ENCODE peak calls at places on chromosomes 1 and 21, in ten cellular contexts. W is esophagus squamous epithelium, Z is transverse colon, A is stomach, K is esophagus muscularis mucosa, V is right lobe of liver, D is heart left ventricle, E is testis, P is gastrocnemius medialis, U is NB4. B is an unnamed sample.

GRCh38 chr21:46155514-46156377 is at the start of gene FTCD:
- DNase-seq in W (no peak), Z (no peak), A (peak), K (no peak), V (peak), D (peak), E (peak), P (no peak), U (no peak), B (peak)

GRCh38 chr1:109910123-109910962 is at the start of gene CSF1:
- DNase-seq in W (peak), Z (peak), A (peak), K (peak), V (peak), D (peak), E (peak), P (peak), U (peak), B (peak)

GRCh38 chr1:218374972-218375371 is 29.8 kb downstream of the TGFB2 start:
- DNase-seq in W (no peak), Z (no peak), A (no peak), K (no peak), V (no peak), D (no peak), E (no peak), P (no peak), U (no peak), B (no peak)

GRCh38 chr1:110187139-110187890 is 22.8 kb upstream of the KCNC4 start:
- DNase-seq in W (no peak), Z (no peak), A (no peak), K (no peak), V (no peak), D (peak), E (no peak), P (no peak), U (no peak), B (no peak)

GRCh38 chr21:44844256-44844655 is 26.4 kb upstream of the SUMO3 start:
- DNase-seq in W (no peak), Z (no peak), A (no peak), K (no peak), V (no peak), D (no peak), E (no peak), P (no peak), U (no peak), B (no peak)

GRCh38 chr1:235397733-235398132 is 30.5 kb downstream of the TBCE start:
- DNase-seq in W (no peak), Z (no peak), A (no peak), K (no peak), V (no peak), D (no peak), E (no peak), P (no peak), U (peak), B (no peak)

GRCh38 chr1:200963076-200963475 is 60.4 kb downstream of the KIF21B start:
- DNase-seq in W (no peak), Z (no peak), A (no peak), K (no peak), V (no peak), D (no peak), E (no peak), P (no peak), U (no peak), B (no peak)

GRCh38 chr1:96752394-96752793 is 30.8 kb downstream of the PTBP2 start:
- DNase-seq in W (no peak), Z (no peak), A (no peak), K (no peak), V (no peak), D (no peak), E (no peak), P (no peak), U (no peak), B (no peak)

GRCh38 chr1:199551967-199552565 is 475.4 kb upstream of the NR5A2 start:
- DNase-seq in W (no peak), Z (peak), A (no peak), K (no peak), V (no peak), D (no peak), E (peak), P (no peak), U (peak), B (no peak)

GRCh38 chr21:21612446-21612845 is 614.2 kb downstream of the NCAM2 start:
- DNase-seq in W (no peak), Z (no peak), A (no peak), K (no peak), V (no peak), D (no peak), E (no peak), P (no peak), U (peak), B (no peak)

GRCh38 chr1:109164538-109164937 is 49.2 kb upstream of the SARS1 start:
- DNase-seq in W (no peak), Z (no peak), A (no peak), K (no peak), V (no peak), D (no peak), E (no peak), P (no peak), U (no peak), B (no peak)

GRCh38 chr21:27649746-27650145 is 682.9 kb upstream of the ADAMTS5 start:
- DNase-seq in W (no peak), Z (no peak), A (no peak), K (no peak), V (no peak), D (no peak), E (no peak), P (no peak), U (no peak), B (no peak)

GRCh38 chr1:226763741-226764264 is 24.7 kb upstream of the ITPKB start:
- DNase-seq in W (no peak), Z (no peak), A (no peak), K (no peak), V (no peak), D (no peak), E (no peak), P (no peak), U (no peak), B (no peak)

GRCh38 chr1:204366759-204367158 is 7.0 kb upstream of the PLEKHA6 start:
- DNase-seq in W (no peak), Z (no peak), A (no peak), K (no peak), V (no peak), D (no peak), E (no peak), P (no peak), U (peak), B (no peak)

DNA sequence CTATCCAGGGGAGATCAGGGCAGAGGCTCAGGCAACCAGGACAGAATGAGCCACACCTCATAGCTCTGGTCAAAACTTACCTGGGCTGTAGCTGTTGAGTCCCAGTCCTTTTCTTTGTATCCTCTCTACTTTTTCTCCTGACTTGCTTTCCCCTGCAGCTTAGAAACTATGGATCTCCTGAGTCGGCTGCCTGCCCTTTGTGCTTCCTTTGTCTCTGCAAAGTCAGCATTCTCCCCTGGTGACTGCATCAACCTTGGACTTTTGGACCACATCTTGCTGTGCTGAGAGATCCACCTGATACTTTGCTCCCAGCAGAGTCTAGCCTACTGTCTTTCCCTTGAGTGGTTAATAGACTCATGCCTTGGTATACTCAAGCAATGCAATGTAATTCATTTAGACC is 353.3 kb downstream of the SIPA1L2 start:
- DNase-seq in W (no peak), Z (no peak), A (no peak), K (peak), V (no peak), D (no peak), E (no peak), P (no peak), U (no peak), B (no peak)
- TF ChIP-seq POLR2A in W (no peak), Z (no peak), A (no peak), K (no peak), V (no peak), D (no peak), E (no peak), P (no peak), U (no peak), B (no peak)

DNA sequence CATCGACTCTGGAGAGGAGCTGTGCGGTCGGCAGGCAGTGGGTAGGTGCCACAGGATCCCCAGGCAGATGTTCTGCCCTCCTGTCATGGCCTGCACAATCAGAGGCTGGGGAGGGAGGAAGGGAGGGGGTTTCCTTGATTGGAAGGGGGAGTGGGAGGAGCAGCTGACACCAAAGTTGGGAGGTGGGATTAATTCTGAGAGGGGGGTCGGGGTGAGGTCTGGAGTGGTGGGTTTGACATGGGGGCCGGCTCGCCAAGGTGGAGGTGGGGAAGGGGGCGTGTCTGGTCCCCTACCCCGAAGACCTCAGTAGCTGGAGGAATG is 640 bp upstream of the HPCA start:
- DNase-seq in W (no peak), Z (no peak), A (no peak), K (no peak), V (no peak), D (no peak), E (no peak), P (no peak), U (no peak), B (no peak)
- TF ChIP-seq CTCF in W (no peak), Z (no peak), A (no peak), K (no peak), V (no peak), D (no peak), E (no peak), P (no peak), U (no peak), B (no peak)

GRCh38 chr1:185856482-185856881 is 122.3 kb downstream of the HMCN1 start:
- DNase-seq in W (no peak), Z (no peak), A (no peak), K (no peak), V (no peak), D (no peak), E (no peak), P (no peak), U (no peak), B (no peak)

GRCh38 chr1:185850366-185850765 is 116.2 kb downstream of the HMCN1 start:
- DNase-seq in W (no peak), Z (no peak), A (no peak), K (no peak), V (no peak), D (no peak), E (no peak), P (no peak), U (no peak), B (no peak)

GRCh38 chr1:185857447-185857846 is 123.3 kb downstream of the HMCN1 start:
- DNase-seq in W (no peak), Z (no peak), A (no peak), K (no peak), V (no peak), D (no peak), E (no peak), P (no peak), U (no peak), B (no peak)

GRCh38 chr1:185853739-185854138 is 119.5 kb downstream of the HMCN1 start:
- DNase-seq in W (no peak), Z (no peak), A (no peak), K (no peak), V (no peak), D (no peak), E (no peak), P (no peak), U (no peak), B (no peak)
- H3K4me3 ChIP-seq in W (no peak), Z (no peak), A (no peak), K (no peak), V (no peak), D (no peak), E (no peak), P (no peak), U (no peak), B (no peak)

DNA sequence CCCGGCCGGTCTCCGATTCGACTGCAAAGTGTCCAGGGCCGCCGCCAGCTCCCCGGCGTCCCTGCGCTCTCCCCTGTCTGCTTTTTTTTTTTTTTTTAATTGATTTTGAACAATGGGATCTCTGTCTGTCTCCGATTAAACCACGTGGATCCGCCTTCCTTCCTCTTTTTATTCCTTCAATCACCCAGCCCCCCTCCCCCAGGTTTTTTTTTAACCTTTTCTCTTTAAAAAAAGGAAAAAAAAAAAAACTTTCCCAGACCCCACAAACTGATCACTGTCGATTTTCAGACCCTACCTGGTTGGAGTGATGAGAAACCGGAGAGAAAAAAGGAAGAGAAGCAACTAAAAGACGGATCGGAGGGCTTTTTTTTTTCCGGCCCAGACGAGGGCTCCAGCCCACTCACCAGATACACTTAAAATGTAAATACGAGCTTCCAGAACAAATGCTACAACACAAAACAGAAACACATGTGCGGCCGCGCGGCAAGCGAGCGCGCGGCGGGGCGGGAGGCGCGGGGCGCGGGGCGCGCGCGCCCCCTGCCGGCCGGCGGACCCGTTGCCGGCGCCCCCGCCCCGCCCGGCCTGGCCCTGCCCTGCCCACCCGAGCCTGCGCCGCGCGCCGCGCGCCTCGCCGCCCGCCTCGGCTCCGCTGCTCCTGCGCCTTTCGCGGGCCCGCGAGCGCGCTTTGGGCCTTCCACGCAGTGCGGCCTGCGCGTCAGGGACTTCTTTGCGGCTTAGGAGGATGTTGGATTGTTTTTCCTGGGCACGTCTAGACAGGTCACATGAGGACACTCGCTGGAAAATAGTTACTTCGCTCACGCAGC is at the start of gene RCC2:
- DNase-seq in W (no peak), Z (peak), A (peak), K (no peak), V (peak), D (peak), E (peak), P (peak), U (peak), B (peak)
- TF ChIP-seq POLR2A in W (peak), Z (peak), A (no peak), K (no peak), V (peak), D (no peak), E (no peak), P (peak), U (peak), B (no peak)

DNA sequence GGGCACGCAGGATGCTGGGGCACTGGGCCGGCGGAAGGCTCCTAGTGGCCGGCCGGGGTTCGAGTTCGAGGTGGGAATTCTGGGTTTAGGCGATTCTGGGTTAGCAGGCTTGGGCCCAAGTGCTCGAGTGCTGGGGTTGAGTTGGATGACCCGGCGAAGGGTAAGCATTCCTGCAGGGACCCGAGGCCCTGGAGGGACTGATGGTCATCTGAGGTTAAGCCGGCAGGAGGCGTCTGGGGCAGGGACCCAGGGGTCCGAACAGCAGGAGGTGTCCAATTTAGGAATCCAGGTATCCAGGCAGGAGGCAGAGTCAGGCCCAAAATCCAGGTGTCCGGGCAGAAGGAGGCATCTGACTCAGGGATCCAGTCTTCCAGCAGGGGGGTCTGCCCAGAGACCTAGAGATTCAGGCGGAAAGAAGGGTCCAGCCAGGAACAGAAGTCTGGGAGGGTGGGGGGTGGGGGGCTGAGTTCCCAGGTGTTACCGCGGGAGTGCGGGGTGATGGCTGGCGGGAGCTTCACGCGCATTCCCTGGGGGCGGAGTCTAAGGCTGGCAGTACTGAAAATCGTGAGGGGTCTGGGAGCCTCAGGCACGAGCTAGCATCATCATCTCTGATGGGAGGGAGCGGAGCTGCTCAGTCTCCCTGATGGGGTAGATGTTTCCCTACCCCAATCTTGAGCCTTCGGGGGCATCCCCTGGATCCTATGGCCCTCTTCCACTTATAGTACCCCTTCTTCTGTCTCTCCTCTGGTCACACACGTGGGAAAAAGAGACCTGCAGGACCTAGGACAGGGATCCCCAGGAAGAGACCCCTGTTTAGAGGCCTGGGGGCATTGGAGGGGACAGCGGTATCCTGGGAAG is 585 bp downstream of the GPR3 start:
- DNase-seq in W (no peak), Z (no peak), A (no peak), K (no peak), V (no peak), D (no peak), E (no peak), P (no peak), U (peak), B (no peak)
- TF ChIP-seq CTCF in W (no peak), Z (no peak), A (no peak), K (no peak), V (no peak), D (no peak), E (no peak), P (no peak), U (peak), B (no peak)

GRCh38 chr1:156160000-156160743 is 6.8 kb downstream of the SEMA4A start:
- DNase-seq in W (no peak), Z (no peak), A (no peak), K (no peak), V (no peak), D (no peak), E (peak), P (peak), U (no peak), B (no peak)

GRCh38 chr1:156157974-156158373 is 4.6 kb downstream of the SEMA4A start:
- DNase-seq in W (no peak), Z (no peak), A (no peak), K (no peak), V (no peak), D (no peak), E (no peak), P (no peak), U (no peak), B (no peak)

GRCh38 chr1:156162430-156163037 is 9.1 kb downstream of the SEMA4A start:
- DNase-seq in W (no peak), Z (no peak), A (peak), K (no peak), V (peak), D (peak), E (no peak), P (no peak), U (no peak), B (no peak)

GRCh38 chr1:156163712-156164464 is 10.5 kb downstream of the SEMA4A start:
- DNase-seq in W (no peak), Z (no peak), A (no peak), K (no peak), V (peak), D (no peak), E (no peak), P (no peak), U (no peak), B (no peak)

GRCh38 chr1:156160744-156161181 is 7.4 kb downstream of the SEMA4A start:
- DNase-seq in W (no peak), Z (peak), A (peak), K (peak), V (peak), D (peak), E (peak), P (peak), U (no peak), B (peak)
- H3K4me3 ChIP-seq in W (peak), Z (peak), A (peak), K (peak), V (no peak), D (peak), E (peak), P (peak), U (no peak), B (no peak)

GRCh38 chr1:145992502-145992936 is 3.9 kb downstream of the TXNIP start:
- DNase-seq in W (no peak), Z (no peak), A (peak), K (no peak), V (no peak), D (no peak), E (no peak), P (no peak), U (no peak), B (peak)

GRCh38 chr1:145993618-145994390 is 2.6 kb downstream of the TXNIP start:
- DNase-seq in W (no peak), Z (no peak), A (peak), K (no peak), V (no peak), D (no peak), E (no peak), P (no peak), U (no peak), B (no peak)

GRCh38 chr1:145992958-145993617 is 3.3 kb downstream of the TXNIP start:
- DNase-seq in W (no peak), Z (no peak), A (no peak), K (no peak), V (no peak), D (no peak), E (no peak), P (no peak), U (no peak), B (no peak)

GRCh38 chr1:145990249-145991097 is 5.9 kb downstream of the TXNIP start:
- DNase-seq in W (no peak), Z (peak), A (peak), K (no peak), V (no peak), D (no peak), E (no peak), P (no peak), U (peak), B (no peak)

GRCh38 chr1:145991799-145992412 is 4.5 kb downstream of the TXNIP start:
- DNase-seq in W (no peak), Z (no peak), A (peak), K (no peak), V (no peak), D (no peak), E (no peak), P (no peak), U (peak), B (no peak)
- TF ChIP-seq POLR2A in W (peak), Z (peak), A (no peak), K (no peak), V (peak), D (peak), E (no peak), P (peak), U (no peak), B (peak)

GRCh38 chr21:31254131-31254530 is 89.9 kb downstream of the TIAM1 start:
- DNase-seq in W (no peak), Z (no peak), A (no peak), K (no peak), V (no peak), D (no peak), E (no peak), P (no peak), U (no peak), B (no peak)

GRCh38 chr21:31258073-31258472 is 86.0 kb downstream of the TIAM1 start:
- DNase-seq in W (no peak), Z (no peak), A (no peak), K (no peak), V (no peak), D (no peak), E (no peak), P (no peak), U (no peak), B (no peak)

GRCh38 chr21:31255036-31255435 is 89.0 kb downstream of the TIAM1 start:
- DNase-seq in W (no peak), Z (no peak), A (no peak), K (no peak), V (no peak), D (no peak), E (no peak), P (no peak), U (no peak), B (no peak)

GRCh38 chr21:31255846-31256395 is 88.1 kb downstream of the TIAM1 start:
- DNase-seq in W (no peak), Z (no peak), A (no peak), K (no peak), V (no peak), D (no peak), E (no peak), P (no peak), U (no peak), B (no peak)

GRCh38 chr21:31257265-31257664 is 86.8 kb downstream of the TIAM1 start:
- DNase-seq in W (no peak), Z (no peak), A (no peak), K (no peak), V (no peak), D (no peak), E (no peak), P (no peak), U (no peak), B (no peak)
- TF ChIP-seq CTCF in W (no peak), Z (no peak), A (no peak), K (no peak), V (no peak), D (no peak), E (no peak), P (no peak), U (no peak), B (no peak)

B was measured in lower leg skin.